ENCODE peak calls at places on chromosomes 7 and 10, in ten cellular contexts. M is left kidney, D is D341Med, P is B cell, Q is left lung, E is WTC11, C is GM04504, R is AG09309, V is OCI-LY7, S is amniotic stem cell. A is an unnamed sample.
A peak's percentile ranks its signal among the peaks of the same experiment; 100 is the strongest.

GRCh38 chr10:132064771-132065437 is 842 bp upstream of the JAKMIP3 start:
- DNase-seq in E (no peak), V (no peak), D (no peak), Q (no peak), P (no peak), R (no peak), S (no peak), M (no peak), C (no peak), A (no peak)

GRCh38 chr10:82234173-82234572 is 359.2 kb downstream of the NRG3 start:
- DNase-seq in C (no peak), M (no peak), Q (no peak), V (no peak), D (no peak), P (no peak), R (no peak), S (no peak), E (no peak), A (no peak)

GRCh38 chr10:5416981-5417380 is 4.6 kb downstream of the NET1 start:
- DNase-seq in M (peak; percentile 19), R (no peak), C (no peak), E (peak; percentile 50), V (no peak), D (no peak), S (no peak), P (no peak), Q (no peak), A (no peak)

GRCh38 chr10:123043409-123043925 is 34.7 kb downstream of the ACADSB start:
- DNase-seq in P (peak; percentile 44), C (peak; percentile 31), D (peak; percentile 66), V (peak; percentile 76), R (peak; percentile 11), Q (no peak), E (peak; percentile 70), S (peak; percentile 31), M (peak; percentile 88), A (peak; percentile 63)

GRCh38 chr7:55469271-55469681 is 103.0 kb downstream of the VOPP1 start:
- DNase-seq in C (no peak), D (no peak), M (no peak), S (no peak), E (no peak), R (no peak), Q (no peak), V (peak; percentile 75), P (no peak), A (no peak)

GRCh38 chr10:88642991-88643390 is 21.3 kb upstream of the LIPF start:
- DNase-seq in R (no peak), Q (no peak), D (no peak), C (no peak), E (no peak), P (no peak), S (no peak), V (no peak), M (no peak), A (no peak)

GRCh38 chr7:75559355-75559986 is 67.4 kb downstream of the SPDYE5 start:
- DNase-seq in P (no peak), S (no peak), D (no peak), R (no peak), M (peak; percentile 85), C (no peak), Q (no peak), V (no peak), E (no peak), A (peak; percentile 74)

GRCh38 chr10:79038841-79039201 is 29.9 kb upstream of the ZMIZ1 start:
- DNase-seq in D (no peak), Q (peak; percentile 27), C (peak; percentile 32), E (peak; percentile 57), V (no peak), P (no peak), S (no peak), R (no peak), M (peak; percentile 95), A (peak; percentile 46)

GRCh38 chr7:103793614-103794013 is 195.8 kb downstream of the RELN start:
- DNase-seq in C (no peak), S (no peak), V (no peak), P (no peak), R (no peak), E (no peak), Q (no peak), D (no peak), M (no peak), A (no peak)